ENCODE peak calls at places on chromosome 18, in five cellular contexts. One of them, this sample, is unnamed.

GRCh38 chr18:68699043-68699442 is 15.9 kb downstream of the TMX3 start:
- DNase-seq in heart left ventricle: no peak
- DNase-seq in GM13977: no peak
- DNase-seq in progenitor cell of endocrine pancreas: no peak
- DNase-seq in GM10248: no peak
- DNase-seq in this sample: no peak

GRCh38 chr18:53819174-53819573 is 405.3 kb downstream of the MBD2 start:
- DNase-seq in heart left ventricle: peak; percentile 64
- DNase-seq in GM13977: no peak
- DNase-seq in progenitor cell of endocrine pancreas: no peak
- DNase-seq in GM10248: no peak
- DNase-seq in this sample: no peak

GRCh38 chr18:79867666-79868065 is 69.9 kb downstream of the KCNG2 start:
- DNase-seq in heart left ventricle: no peak
- DNase-seq in GM13977: no peak
- DNase-seq in progenitor cell of endocrine pancreas: no peak
- DNase-seq in GM10248: no peak
- DNase-seq in this sample: no peak

GRCh38 chr18:7535436-7536190 is 31.5 kb upstream of the PTPRM start:
- DNase-seq in heart left ventricle: no peak
- DNase-seq in GM13977: no peak
- DNase-seq in progenitor cell of endocrine pancreas: no peak
- DNase-seq in GM10248: no peak
- DNase-seq in this sample: no peak

GRCh38 chr18:8828798-8829197 is 123.4 kb downstream of the MTCL1 start:
- DNase-seq in heart left ventricle: no peak
- DNase-seq in GM13977: no peak
- DNase-seq in progenitor cell of endocrine pancreas: no peak
- DNase-seq in GM10248: no peak
- DNase-seq in this sample: no peak

GRCh38 chr18:79681484-79682387 is 2.1 kb downstream of the CTDP1 start:
- DNase-seq in heart left ventricle: no peak
- DNase-seq in GM13977: no peak
- DNase-seq in progenitor cell of endocrine pancreas: no peak
- DNase-seq in GM10248: no peak
- DNase-seq in this sample: no peak

GRCh38 chr18:31278609-31279071 is 39.3 kb upstream of the DSG1 start:
- DNase-seq in heart left ventricle: no peak
- DNase-seq in GM13977: no peak
- DNase-seq in progenitor cell of endocrine pancreas: no peak
- DNase-seq in GM10248: no peak
- DNase-seq in this sample: no peak

GRCh38 chr18:47826157-47827074 is 104.0 kb downstream of the SMAD2 start:
- DNase-seq in heart left ventricle: no peak
- DNase-seq in GM13977: no peak
- DNase-seq in progenitor cell of endocrine pancreas: no peak
- DNase-seq in GM10248: no peak
- DNase-seq in this sample: no peak

GRCh38 chr18:32093106-32093511 is 1.4 kb downstream of the RNF138 start:
- DNase-seq in heart left ventricle: peak; percentile 50
- DNase-seq in GM13977: peak; percentile 52
- DNase-seq in progenitor cell of endocrine pancreas: peak; percentile 39
- DNase-seq in GM10248: peak; percentile 53
- DNase-seq in this sample: peak; percentile 68

DNA sequence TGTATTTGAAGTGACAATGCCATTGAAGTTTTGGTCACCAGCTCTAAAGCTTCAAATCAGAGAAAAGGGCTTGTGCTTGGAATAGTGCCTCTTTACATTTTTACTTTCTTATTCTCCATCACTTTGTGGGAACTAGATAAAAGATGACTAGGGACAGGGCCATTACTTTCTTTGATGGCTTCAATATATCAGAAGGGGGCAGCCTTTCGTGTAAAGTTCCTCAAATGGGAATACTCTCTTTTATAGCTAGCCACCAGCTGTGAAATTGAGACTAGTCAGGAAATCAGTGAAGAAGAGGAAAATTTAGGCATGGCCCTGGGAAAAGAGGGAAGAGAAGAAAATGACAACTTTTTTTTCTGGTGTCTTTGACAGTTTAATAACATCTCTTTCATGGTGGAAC is 242.5 kb downstream of the DCC start:
- DNase-seq in heart left ventricle: no peak
- DNase-seq in GM13977: no peak
- DNase-seq in progenitor cell of endocrine pancreas: no peak
- DNase-seq in GM10248: no peak
- DNase-seq in this sample: no peak
- TF ChIP-seq CTCF in heart left ventricle: no peak
- TF ChIP-seq CTCF in GM13977: no peak
- TF ChIP-seq CTCF in progenitor cell of endocrine pancreas: no peak
- TF ChIP-seq CTCF in GM10248: no peak
- TF ChIP-seq CTCF in this sample: no peak

GRCh38 chr18:71784777-71785176 is 759.4 kb downstream of the CBLN2 start:
- DNase-seq in heart left ventricle: no peak
- DNase-seq in GM13977: peak; percentile 6
- DNase-seq in progenitor cell of endocrine pancreas: no peak
- DNase-seq in GM10248: no peak
- DNase-seq in this sample: peak; percentile 4
- TF ChIP-seq CTCF in heart left ventricle: no peak
- TF ChIP-seq CTCF in GM13977: peak; percentile 55
- TF ChIP-seq CTCF in progenitor cell of endocrine pancreas: peak; percentile 42
- TF ChIP-seq CTCF in GM10248: peak; percentile 18
- TF ChIP-seq CTCF in this sample: peak; percentile 40

DNA sequence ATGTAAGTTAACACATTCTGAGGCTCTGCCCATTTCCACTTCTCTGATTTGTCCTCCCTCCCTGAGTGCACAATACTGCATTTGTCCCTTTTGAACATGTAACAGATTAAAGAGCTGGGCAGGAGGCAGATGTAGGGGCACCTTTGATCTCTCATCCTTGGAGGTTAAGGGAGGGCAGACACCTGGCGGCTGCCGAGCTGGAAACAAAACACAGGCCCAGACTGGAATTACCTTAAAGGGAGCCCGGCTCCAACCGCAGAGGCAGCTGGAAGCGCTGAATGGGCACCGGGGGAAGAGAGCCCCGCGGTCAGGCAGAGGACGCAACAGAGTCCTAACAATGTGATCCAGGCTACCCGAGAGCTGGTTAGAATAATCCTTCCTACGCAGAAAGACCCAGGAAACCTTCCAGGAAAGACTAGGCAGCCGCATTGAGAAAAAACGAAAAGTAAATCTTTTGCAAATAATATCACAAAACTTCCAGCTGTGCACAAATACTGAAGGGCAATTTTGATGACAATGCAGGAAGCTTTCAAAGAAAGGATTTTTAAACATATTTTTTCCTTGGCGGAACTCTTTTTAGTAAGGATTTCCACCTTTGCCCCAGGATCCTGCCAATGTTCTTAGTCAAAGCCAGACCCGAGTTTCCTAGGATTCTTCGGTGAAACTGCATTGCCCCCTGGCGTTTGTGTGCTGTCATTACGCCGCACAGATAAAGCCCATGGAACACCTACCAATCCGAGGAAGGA is 216.0 kb downstream of the TGIF1 start:
- DNase-seq in heart left ventricle: peak; percentile 74
- DNase-seq in GM13977: peak; percentile 72
- DNase-seq in progenitor cell of endocrine pancreas: peak; percentile 74
- DNase-seq in GM10248: peak; percentile 71
- DNase-seq in this sample: peak; percentile 83
- TF ChIP-seq CTCF in heart left ventricle: peak; percentile 87
- TF ChIP-seq CTCF in GM13977: peak; percentile 84
- TF ChIP-seq CTCF in progenitor cell of endocrine pancreas: peak; percentile 97
- TF ChIP-seq CTCF in GM10248: peak; percentile 86
- TF ChIP-seq CTCF in this sample: peak; percentile 95

DNA sequence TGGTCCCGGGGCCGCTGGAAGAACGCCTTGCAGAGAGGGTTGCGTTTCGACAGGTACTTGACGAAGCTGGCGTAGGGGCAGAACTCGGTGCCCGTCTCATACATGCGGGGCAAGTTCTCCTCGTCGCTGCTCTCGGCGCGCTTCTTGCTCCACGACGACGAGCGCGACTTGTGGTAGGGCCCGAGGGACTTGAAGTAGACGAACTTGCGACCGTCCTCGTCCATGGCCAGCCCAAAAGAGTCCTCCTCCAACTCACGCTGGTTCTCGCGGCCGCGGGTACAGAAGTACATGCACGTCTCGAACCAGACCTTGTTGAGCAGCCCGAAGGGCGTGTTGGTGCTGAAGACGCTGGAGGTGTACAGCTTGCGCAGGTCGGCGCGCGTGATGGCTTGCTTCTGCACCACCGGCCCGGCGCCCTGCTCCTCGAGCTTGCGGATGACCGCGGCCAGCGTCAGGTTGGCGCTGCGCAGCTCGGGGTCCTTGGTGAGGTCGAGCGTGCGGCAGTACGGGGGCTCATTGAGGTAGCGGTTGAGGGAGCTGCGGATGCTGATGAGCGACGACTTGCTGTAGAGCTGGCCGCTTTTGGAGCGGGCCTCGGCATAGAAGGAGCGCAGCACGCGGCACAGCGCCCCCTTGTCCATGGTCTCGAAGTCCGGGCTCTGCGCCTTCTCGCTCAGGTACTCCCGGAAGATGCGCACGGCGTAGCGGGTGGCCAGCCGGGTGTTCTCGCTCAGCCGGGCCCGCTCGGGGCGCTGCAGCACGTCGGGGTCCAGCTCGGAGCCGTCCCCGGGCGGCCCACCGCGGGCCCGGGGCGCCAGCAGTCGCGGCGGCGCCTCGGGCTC is 830 bp downstream of the KCTD1 start:
- DNase-seq in heart left ventricle: peak; percentile 75
- DNase-seq in GM13977: peak; percentile 91
- DNase-seq in progenitor cell of endocrine pancreas: peak; percentile 66
- DNase-seq in GM10248: peak; percentile 85
- DNase-seq in this sample: peak; percentile 78
- TF ChIP-seq CTCF in heart left ventricle: peak; percentile 25
- TF ChIP-seq CTCF in GM13977: peak; percentile 84
- TF ChIP-seq CTCF in progenitor cell of endocrine pancreas: peak; percentile 72
- TF ChIP-seq CTCF in GM10248: peak; percentile 57
- TF ChIP-seq CTCF in this sample: peak; percentile 39

GRCh38 chr18:76459312-76459686 is 35.7 kb downstream of the ZNF516 start:
- DNase-seq in heart left ventricle: no peak
- DNase-seq in GM13977: no peak
- DNase-seq in progenitor cell of endocrine pancreas: no peak
- DNase-seq in GM10248: no peak
- DNase-seq in this sample: no peak

GRCh38 chr18:76460482-76460881 is 34.6 kb downstream of the ZNF516 start:
- DNase-seq in heart left ventricle: no peak
- DNase-seq in GM13977: no peak
- DNase-seq in progenitor cell of endocrine pancreas: no peak
- DNase-seq in GM10248: no peak
- DNase-seq in this sample: no peak

GRCh38 chr18:76458522-76459311 is 36.3 kb downstream of the ZNF516 start:
- DNase-seq in heart left ventricle: no peak
- DNase-seq in GM13977: no peak
- DNase-seq in progenitor cell of endocrine pancreas: no peak
- DNase-seq in GM10248: no peak
- DNase-seq in this sample: no peak

GRCh38 chr18:76461148-76461547 is 33.9 kb downstream of the ZNF516 start:
- DNase-seq in heart left ventricle: no peak
- DNase-seq in GM13977: no peak
- DNase-seq in progenitor cell of endocrine pancreas: no peak
- DNase-seq in GM10248: no peak
- DNase-seq in this sample: no peak

DNA sequence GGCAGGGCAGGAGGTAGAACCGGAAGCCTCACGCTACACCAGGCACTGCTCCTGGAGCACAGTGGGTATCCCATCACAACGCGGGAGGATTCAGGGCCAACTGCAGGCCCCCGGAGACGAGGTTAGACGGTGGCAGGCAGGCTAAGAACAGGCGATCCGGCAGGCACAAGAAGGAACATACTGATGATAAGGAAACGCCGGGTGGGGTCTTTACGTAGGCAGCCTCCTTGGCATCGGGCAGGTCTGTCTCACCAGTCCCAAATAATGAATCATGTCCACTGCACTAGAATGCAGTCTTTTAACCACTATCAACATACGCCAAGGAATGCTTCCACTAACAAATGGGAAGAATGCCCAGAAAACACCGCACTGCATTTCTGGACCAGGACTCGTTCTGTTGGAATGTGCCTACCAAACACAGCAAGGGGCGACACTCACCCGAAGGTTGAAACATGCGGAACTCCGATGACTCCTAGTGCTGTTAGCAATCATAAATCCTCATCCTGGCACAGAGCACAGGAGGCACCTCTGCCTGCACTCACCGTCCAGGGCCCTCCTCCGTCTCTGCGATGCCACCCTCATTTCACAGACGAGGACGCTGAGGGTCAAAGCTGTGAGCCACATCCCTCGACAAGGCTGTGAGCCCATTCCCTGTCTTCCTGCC is 35.2 kb downstream of the ZNF516 start:
- DNase-seq in heart left ventricle: no peak
- DNase-seq in GM13977: no peak
- DNase-seq in progenitor cell of endocrine pancreas: no peak
- DNase-seq in GM10248: no peak
- DNase-seq in this sample: no peak
- TF ChIP-seq CTCF in heart left ventricle: no peak
- TF ChIP-seq CTCF in GM13977: no peak
- TF ChIP-seq CTCF in progenitor cell of endocrine pancreas: no peak
- TF ChIP-seq CTCF in GM10248: no peak
- TF ChIP-seq CTCF in this sample: no peak

This sample was measured in nephron progenitor cell.